ENCODE peak calls at places on chromosome 13, in four cellular contexts. One of them, this sample, is unnamed.
A peak's percentile ranks its signal among the peaks of the same experiment; 100 is the strongest.

GRCh38 chr13:112465251-112466131 is 89.3 kb downstream of the SPACA7 start:
- DNase-seq in naive thymus-derived CD8-positive, alpha-beta T cell: no peak
- DNase-seq in Calu3: no peak
- DNase-seq in endothelial cell of umbilical vein: no peak
- DNase-seq in this sample: no peak

GRCh38 chr13:40986328-40986856 is 32.7 kb downstream of the ELF1 start:
- DNase-seq in naive thymus-derived CD8-positive, alpha-beta T cell: no peak
- DNase-seq in endothelial cell of umbilical vein: no peak
- DNase-seq in Calu3: no peak
- DNase-seq in this sample: no peak

GRCh38 chr13:35475960-35476943 is at the start of gene MAB21L1:
- DNase-seq in endothelial cell of umbilical vein: peak; percentile 24
- DNase-seq in naive thymus-derived CD8-positive, alpha-beta T cell: no peak
- DNase-seq in Calu3: no peak
- DNase-seq in this sample: no peak

GRCh38 chr13:99282264-99283231 is 24.4 kb upstream of the GPR18 start:
- DNase-seq in endothelial cell of umbilical vein: no peak
- DNase-seq in Calu3: no peak
- DNase-seq in naive thymus-derived CD8-positive, alpha-beta T cell: no peak
- DNase-seq in this sample: no peak

GRCh38 chr13:34156841-34157365 is 339.0 kb downstream of the RFC3 start:
- DNase-seq in endothelial cell of umbilical vein: peak; percentile 99
- DNase-seq in naive thymus-derived CD8-positive, alpha-beta T cell: no peak
- DNase-seq in Calu3: peak; percentile 84
- DNase-seq in this sample: peak; percentile 86

GRCh38 chr13:20492641-20493040 is 33.0 kb downstream of the CRYL1 start:
- DNase-seq in naive thymus-derived CD8-positive, alpha-beta T cell: no peak
- DNase-seq in Calu3: peak; percentile 60
- DNase-seq in endothelial cell of umbilical vein: peak; percentile 40
- DNase-seq in this sample: no peak

GRCh38 chr13:110876592-110876991 is 38.3 kb downstream of the ANKRD10 start:
- DNase-seq in naive thymus-derived CD8-positive, alpha-beta T cell: no peak
- DNase-seq in endothelial cell of umbilical vein: no peak
- DNase-seq in Calu3: no peak
- DNase-seq in this sample: no peak

GRCh38 chr13:49995535-49996165 is 1.2 kb upstream of the TRIM13 start:
- DNase-seq in naive thymus-derived CD8-positive, alpha-beta T cell: no peak
- DNase-seq in endothelial cell of umbilical vein: peak; percentile 48
- DNase-seq in Calu3: no peak
- DNase-seq in this sample: no peak

GRCh38 chr13:112010714-112011113 is 56.2 kb upstream of the SOX1 start:
- DNase-seq in naive thymus-derived CD8-positive, alpha-beta T cell: no peak
- DNase-seq in Calu3: no peak
- DNase-seq in endothelial cell of umbilical vein: no peak
- DNase-seq in this sample: no peak

GRCh38 chr13:20942938-20943518 is 40.5 kb upstream of the XPO4 start:
- DNase-seq in Calu3: no peak
- DNase-seq in naive thymus-derived CD8-positive, alpha-beta T cell: no peak
- DNase-seq in endothelial cell of umbilical vein: no peak
- DNase-seq in this sample: no peak

GRCh38 chr13:24159921-24160324 is 597 bp upstream of the SPATA13 start:
- DNase-seq in naive thymus-derived CD8-positive, alpha-beta T cell: no peak
- DNase-seq in endothelial cell of umbilical vein: peak; percentile 18
- DNase-seq in Calu3: peak; percentile 31
- DNase-seq in this sample: no peak

GRCh38 chr13:97072297-97072696 is 78.0 kb upstream of the OXGR1 start:
- DNase-seq in endothelial cell of umbilical vein: no peak
- DNase-seq in Calu3: no peak
- DNase-seq in naive thymus-derived CD8-positive, alpha-beta T cell: no peak
- DNase-seq in this sample: no peak

GRCh38 chr13:89565711-89566110 is 1781.8 kb upstream of the MIR17HG start:
- DNase-seq in naive thymus-derived CD8-positive, alpha-beta T cell: no peak
- DNase-seq in endothelial cell of umbilical vein: no peak
- DNase-seq in Calu3: no peak
- DNase-seq in this sample: no peak

GRCh38 chr13:48116808-48117207 is 21.9 kb upstream of the MED4 start:
- DNase-seq in endothelial cell of umbilical vein: no peak
- DNase-seq in Calu3: no peak
- DNase-seq in naive thymus-derived CD8-positive, alpha-beta T cell: no peak
- DNase-seq in this sample: no peak

GRCh38 chr13:80945328-80945727 is 604.4 kb upstream of the SPRY2 start:
- DNase-seq in naive thymus-derived CD8-positive, alpha-beta T cell: no peak
- DNase-seq in Calu3: peak; percentile 9
- DNase-seq in endothelial cell of umbilical vein: no peak
- DNase-seq in this sample: no peak

GRCh38 chr13:77779461-77780272 is 82.2 kb downstream of the SLAIN1 start:
- DNase-seq in Calu3: peak; percentile 17
- DNase-seq in endothelial cell of umbilical vein: peak; percentile 86
- DNase-seq in naive thymus-derived CD8-positive, alpha-beta T cell: peak; percentile 19
- DNase-seq in this sample: peak; percentile 53

GRCh38 chr13:75679459-75679858 is 43.3 kb downstream of the LMO7 start:
- DNase-seq in endothelial cell of umbilical vein: no peak
- DNase-seq in Calu3: no peak
- DNase-seq in naive thymus-derived CD8-positive, alpha-beta T cell: no peak
- DNase-seq in this sample: no peak

GRCh38 chr13:112775791-112776279 is 86.0 kb downstream of the ATP11A start:
- DNase-seq in endothelial cell of umbilical vein: no peak
- DNase-seq in naive thymus-derived CD8-positive, alpha-beta T cell: no peak
- DNase-seq in Calu3: no peak
- DNase-seq in this sample: no peak

GRCh38 chr13:91592050-91593014 is 193.9 kb downstream of the GPC5 start:
- DNase-seq in endothelial cell of umbilical vein: no peak
- DNase-seq in naive thymus-derived CD8-positive, alpha-beta T cell: no peak
- DNase-seq in Calu3: no peak
- DNase-seq in this sample: no peak

GRCh38 chr13:87792878-87793277 is 121.7 kb downstream of the SLITRK5 start:
- DNase-seq in Calu3: no peak
- DNase-seq in naive thymus-derived CD8-positive, alpha-beta T cell: no peak
- DNase-seq in endothelial cell of umbilical vein: no peak
- DNase-seq in this sample: no peak

GRCh38 chr13:41700790-41701310 is 243.5 kb downstream of the RGCC start:
- DNase-seq in endothelial cell of umbilical vein: peak; percentile 74
- DNase-seq in naive thymus-derived CD8-positive, alpha-beta T cell: no peak
- DNase-seq in Calu3: no peak
- DNase-seq in this sample: peak; percentile 25

GRCh38 chr13:112905086-112905485 is 63.9 kb upstream of the MCF2L start:
- DNase-seq in naive thymus-derived CD8-positive, alpha-beta T cell: no peak
- DNase-seq in endothelial cell of umbilical vein: no peak
- DNase-seq in Calu3: no peak
- DNase-seq in this sample: no peak

GRCh38 chr13:99984463-99985242 is 3.1 kb downstream of the ZIC2 start:
- DNase-seq in naive thymus-derived CD8-positive, alpha-beta T cell: no peak
- DNase-seq in Calu3: no peak
- DNase-seq in endothelial cell of umbilical vein: no peak
- DNase-seq in this sample: no peak

GRCh38 chr13:55007681-55008080 is 1979.1 kb downstream of the OLFM4 start:
- DNase-seq in Calu3: no peak
- DNase-seq in endothelial cell of umbilical vein: no peak
- DNase-seq in naive thymus-derived CD8-positive, alpha-beta T cell: no peak
- DNase-seq in this sample: no peak

GRCh38 chr13:48636550-48636949 is 17.2 kb upstream of the CYSLTR2 start:
- DNase-seq in naive thymus-derived CD8-positive, alpha-beta T cell: no peak
- DNase-seq in endothelial cell of umbilical vein: peak; percentile 68
- DNase-seq in Calu3: no peak
- DNase-seq in this sample: no peak

GRCh38 chr13:38334845-38335244 is 14.8 kb upstream of the UFM1 start:
- DNase-seq in endothelial cell of umbilical vein: no peak
- DNase-seq in naive thymus-derived CD8-positive, alpha-beta T cell: no peak
- DNase-seq in Calu3: no peak
- DNase-seq in this sample: no peak

GRCh38 chr13:113806104-113806471 is 47.1 kb downstream of the TMEM255B start:
- DNase-seq in naive thymus-derived CD8-positive, alpha-beta T cell: no peak
- DNase-seq in endothelial cell of umbilical vein: no peak
- DNase-seq in Calu3: no peak
- DNase-seq in this sample: no peak

GRCh38 chr13:51259359-51259645 is 37.1 kb downstream of the FAM124A start:
- DNase-seq in endothelial cell of umbilical vein: no peak
- DNase-seq in Calu3: no peak
- DNase-seq in naive thymus-derived CD8-positive, alpha-beta T cell: no peak
- DNase-seq in this sample: no peak

This sample was measured in mucosa of gallbladder.